ENCODE peak calls at places on chromosomes 12 and 14, in five cellular contexts. B is foreskin fibroblast, J is cardiac fibroblast, D is AG09319, S is choroid plexus epithelial cell. L is an unnamed sample.

GRCh38 chr12:92039048-92039447 is 106.6 kb downstream of the BTG1 start:
- DNase-seq in B (no peak), J (no peak), D (no peak), S (no peak), L (no peak)

GRCh38 chr12:89768586-89769482 is 60.2 kb upstream of the ATP2B1 start:
- DNase-seq in B (peak), J (peak), D (peak), S (peak), L (no peak)

GRCh38 chr14:31867570-31867969 is 209.5 kb upstream of the ARHGAP5 start:
- DNase-seq in B (no peak), J (no peak), D (no peak), S (no peak), L (no peak)

GRCh38 chr14:100150932-100151587 is 8.4 kb downstream of the DEGS2 start:
- DNase-seq in B (no peak), J (no peak), D (no peak), S (no peak), L (no peak)

GRCh38 chr12:103680591-103681065 is 93.6 kb downstream of the STAB2 start:
- DNase-seq in B (no peak), J (no peak), D (no peak), S (no peak), L (no peak)

GRCh38 chr12:129237881-129238280 is 384.6 kb downstream of the GLT1D1 start:
- DNase-seq in B (no peak), J (no peak), D (no peak), S (no peak), L (no peak)

GRCh38 chr14:49966304-49966809 is 73.5 kb downstream of the ARF6 start:
- DNase-seq in B (no peak), J (no peak), D (no peak), S (no peak), L (no peak)

GRCh38 chr12:6996040-6996441 is 22.2 kb downstream of the LPCAT3 start:
- DNase-seq in B (peak), J (peak), D (peak), S (peak), L (no peak)

GRCh38 chr12:6899837-6900519 is 4.6 kb upstream of the LRRC23 start:
- DNase-seq in B (no peak), J (peak), D (no peak), S (peak), L (no peak)

GRCh38 chr12:48157889-48158370 is 615 bp upstream of the ASB8 start:
- DNase-seq in B (no peak), J (no peak), D (no peak), S (no peak), L (no peak)

GRCh38 chr12:60684988-60685655 is 1089.3 kb downstream of the SLC16A7 start:
- DNase-seq in B (no peak), J (peak), D (no peak), S (no peak), L (no peak)

GRCh38 chr12:60693019-60693626 is 1097.3 kb downstream of the SLC16A7 start:
- DNase-seq in B (peak), J (peak), D (no peak), S (peak), L (no peak)

DNA sequence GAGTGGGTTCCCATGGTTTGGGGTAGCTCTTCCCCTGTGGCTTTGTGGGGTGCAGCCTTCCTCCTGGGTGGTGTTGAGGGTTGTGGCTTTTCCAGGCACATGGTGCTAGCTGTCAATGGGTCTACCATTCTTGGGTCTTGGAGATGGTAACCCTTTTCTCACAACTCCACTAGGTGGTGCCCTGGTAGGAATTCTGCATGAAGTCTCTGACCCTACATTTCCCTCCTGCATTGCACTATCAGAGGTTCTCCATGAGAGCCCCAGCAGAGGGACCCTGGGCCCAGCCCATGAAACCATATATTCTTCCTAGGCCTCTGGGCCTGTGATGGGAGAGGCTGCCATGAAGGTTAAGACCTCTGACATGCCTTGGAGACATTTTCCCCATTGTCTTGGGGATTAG is 1093.3 kb downstream of the SLC16A7 start:
- DNase-seq in B (no peak), J (no peak), D (no peak), S (no peak), L (no peak)
- TF ChIP-seq CTCF in B (no peak), J (no peak), D (no peak), S (no peak), L (no peak)

DNA sequence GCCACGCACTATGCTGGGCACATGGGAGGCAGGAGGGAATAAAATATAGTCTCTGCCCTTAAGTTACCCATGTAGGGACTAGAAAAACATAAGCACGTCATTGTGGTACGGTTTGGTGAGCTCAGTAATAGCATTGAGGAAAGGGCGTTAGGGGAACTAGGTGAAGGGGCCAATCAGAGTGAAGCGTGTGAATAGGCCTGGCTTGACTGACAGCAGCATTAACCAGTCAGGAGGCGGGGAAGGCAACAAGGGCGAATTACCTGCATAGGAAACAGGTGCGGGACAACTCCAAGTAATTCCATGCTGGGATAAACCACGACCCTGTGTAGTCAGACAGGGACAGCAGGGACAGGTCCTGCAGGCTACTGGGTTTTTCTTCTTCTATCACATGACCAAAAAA is 107.7 kb downstream of the UNC79 start:
- DNase-seq in B (no peak), J (no peak), D (no peak), S (peak), L (no peak)
- TF ChIP-seq CTCF in B (no peak), J (no peak), D (no peak), S (no peak), L (no peak)

DNA sequence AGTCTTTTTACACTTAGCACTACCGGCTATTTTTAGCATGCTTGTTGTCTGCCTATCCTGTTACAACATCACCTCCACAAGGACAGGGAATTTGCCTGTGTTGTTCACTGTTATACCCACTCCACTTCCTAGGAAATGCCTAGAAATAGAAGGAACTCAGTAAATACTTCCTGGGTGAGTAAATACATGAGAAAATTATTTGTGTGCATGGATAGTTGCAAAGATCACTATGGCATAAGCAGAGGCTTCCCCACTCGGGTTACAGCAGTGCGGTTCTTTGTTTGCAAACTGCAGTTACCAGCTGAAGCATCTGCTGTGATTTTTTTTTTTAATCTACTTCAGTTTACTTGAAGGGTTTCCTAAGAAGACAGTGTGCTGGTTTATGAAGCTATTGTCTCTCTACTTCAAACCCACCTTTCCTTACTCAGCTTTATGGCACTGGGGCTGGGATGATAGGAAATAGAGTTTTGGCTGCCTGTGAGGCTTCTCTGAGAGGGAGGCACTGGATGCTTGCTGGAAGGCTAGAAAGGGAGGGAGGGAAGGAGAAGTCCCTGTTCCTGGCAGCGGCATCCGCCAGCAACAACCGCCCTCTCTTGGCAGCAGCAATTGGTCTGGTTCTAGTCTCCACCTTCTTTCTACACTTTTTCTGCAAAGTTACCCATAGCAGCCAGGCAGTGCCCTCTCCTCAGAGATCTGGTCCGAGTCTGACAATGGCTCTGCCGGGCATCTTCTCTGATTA is 29.1 kb downstream of the PDE6H start:
- DNase-seq in B (no peak), J (peak), D (no peak), S (peak), L (no peak)
- TF ChIP-seq CTCF in B (no peak), J (no peak), D (no peak), S (peak), L (no peak)

GRCh38 chr12:40586823-40587222 is 105.4 kb upstream of the CNTN1 start:
- DNase-seq in B (no peak), J (no peak), D (no peak), S (no peak), L (no peak)

GRCh38 chr12:40584763-40585162 is 107.5 kb upstream of the CNTN1 start:
- DNase-seq in B (no peak), J (no peak), D (no peak), S (no peak), L (no peak)

GRCh38 chr12:40580346-40580745 is 111.9 kb upstream of the CNTN1 start:
- DNase-seq in B (no peak), J (no peak), D (no peak), S (no peak), L (no peak)

GRCh38 chr12:40581889-40582288 is 110.3 kb upstream of the CNTN1 start:
- DNase-seq in B (no peak), J (no peak), D (no peak), S (no peak), L (no peak)

DNA sequence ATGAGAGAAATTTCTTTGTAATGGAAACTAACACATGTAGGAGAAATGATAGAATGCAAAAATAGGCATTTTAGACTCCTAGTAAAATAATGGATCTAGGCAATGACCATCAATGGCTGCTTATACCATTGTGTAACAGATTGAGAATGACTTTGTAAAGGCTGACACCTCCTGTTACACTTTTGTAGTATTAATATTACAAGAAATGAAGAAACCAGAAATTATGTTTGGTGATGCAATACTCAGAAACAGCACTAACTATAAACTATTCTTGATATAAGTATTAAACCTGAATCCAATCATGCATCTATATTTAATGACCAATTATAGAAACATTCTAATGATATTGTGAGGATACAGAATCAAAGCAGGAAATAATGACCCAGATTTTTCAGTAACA is 108.5 kb upstream of the CNTN1 start:
- DNase-seq in B (no peak), J (no peak), D (no peak), S (no peak), L (no peak)
- TF ChIP-seq CTCF in B (no peak), J (no peak), D (no peak), S (no peak), L (no peak)

GRCh38 chr12:67457136-67457535 is 188.0 kb downstream of the CAND1 start:
- DNase-seq in B (no peak), J (no peak), D (no peak), S (no peak), L (no peak)

GRCh38 chr12:67459578-67459977 is 189.0 kb upstream of the DYRK2 start:
- DNase-seq in B (no peak), J (no peak), D (no peak), S (no peak), L (no peak)

GRCh38 chr12:67459173-67459572 is 189.4 kb upstream of the DYRK2 start:
- DNase-seq in B (no peak), J (no peak), D (no peak), S (no peak), L (no peak)

GRCh38 chr12:67456281-67456918 is 187.2 kb downstream of the CAND1 start:
- DNase-seq in B (peak), J (peak), D (peak), S (peak), L (no peak)

GRCh38 chr12:67457799-67458680 is 188.9 kb downstream of the CAND1 start:
- DNase-seq in B (no peak), J (peak), D (no peak), S (peak), L (no peak)
- TF ChIP-seq CTCF in B (peak), J (peak), D (peak), S (peak), L (no peak)

GRCh38 chr12:127277882-127278281 is 989.1 kb upstream of the TMEM132C start:
- DNase-seq in B (no peak), J (no peak), D (no peak), S (no peak), L (no peak)
- TF ChIP-seq CTCF in B (no peak), J (no peak), D (no peak), S (no peak), L (no peak)

GRCh38 chr12:122161682-122162081 is 12.3 kb downstream of the IL31 start:
- DNase-seq in B (no peak), J (no peak), D (no peak), S (no peak), L (no peak)

GRCh38 chr12:122162976-122163375 is 11.0 kb downstream of the IL31 start:
- DNase-seq in B (no peak), J (no peak), D (no peak), S (no peak), L (no peak)

GRCh38 chr12:122158700-122159285 is 15.2 kb downstream of the IL31 start:
- DNase-seq in B (no peak), J (no peak), D (no peak), S (no peak), L (no peak)

GRCh38 chr12:122160761-122161160 is 13.3 kb downstream of the IL31 start:
- DNase-seq in B (no peak), J (no peak), D (no peak), S (no peak), L (no peak)

DNA sequence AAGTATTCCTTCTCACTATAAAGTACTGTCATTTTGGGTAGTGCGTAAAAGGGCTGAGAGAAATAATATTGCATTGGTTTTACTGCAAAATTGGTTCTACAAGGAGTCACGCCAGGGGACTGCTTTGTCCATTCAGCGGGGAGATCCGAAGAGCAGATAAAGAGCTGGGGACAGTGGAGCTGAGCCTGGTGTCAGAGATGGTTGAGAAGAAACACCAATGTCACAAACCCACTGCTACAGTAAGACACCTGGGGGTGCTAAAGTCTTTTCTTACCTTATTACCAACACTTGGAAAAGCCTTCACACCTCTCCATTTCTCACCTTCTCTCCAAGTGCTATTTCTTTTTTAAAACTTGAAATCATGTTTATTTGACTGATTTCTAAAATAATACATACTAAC is 14.1 kb downstream of the IL31 start:
- DNase-seq in B (no peak), J (no peak), D (no peak), S (no peak), L (no peak)
- TF ChIP-seq CTCF in B (no peak), J (no peak), D (no peak), S (no peak), L (no peak)

GRCh38 chr12:113860059-113860820 is 105.9 kb downstream of the RBM19 start:
- DNase-seq in B (no peak), J (no peak), D (no peak), S (no peak), L (no peak)
- TF ChIP-seq CTCF in B (no peak), J (no peak), D (no peak), S (no peak), L (no peak)

L was measured in omental fat pad.